ENCODE peak calls at places on chromosomes 2 and 18, in five cellular contexts. U is uterus, I is islet precursor cell, D is NCI-H748 treated with DMSO at 0.1 percent for 48 hours, Z is kidney. N is an unnamed sample.

GRCh38 chr2:208175843-208176160 is 12.4 kb upstream of the CRYGA start:
- DNase-seq in U (no peak), Z (no peak), I (no peak), D (no peak), N (no peak)

GRCh38 chr2:64853894-64854293 is 135.3 kb upstream of the SLC1A4 start:
- DNase-seq in D (no peak), U (no peak), Z (no peak), I (no peak), N (no peak)

GRCh38 chr2:239204876-239205468 is 195.8 kb downstream of the HDAC4 start:
- DNase-seq in Z (peak), I (peak), U (no peak), D (no peak), N (no peak)

GRCh38 chr2:98333922-98334321 is 12.3 kb upstream of the CNGA3 start:
- DNase-seq in Z (no peak), D (no peak), U (no peak), I (no peak), N (no peak)

GRCh38 chr2:183010112-183010511 is 28.1 kb downstream of the NCKAP1 start:
- DNase-seq in D (no peak), Z (no peak), I (peak), U (no peak), N (no peak)

GRCh38 chr18:59957957-59958356 is 58.2 kb downstream of the PMAIP1 start:
- DNase-seq in D (peak), Z (no peak), I (no peak), U (no peak), N (peak)

GRCh38 chr2:128369126-128369555 is 50.5 kb upstream of the HS6ST1 start:
- DNase-seq in U (peak), I (peak), Z (no peak), D (no peak), N (no peak)

GRCh38 chr2:136116813-136117390 is 1.0 kb downstream of the CXCR4 start:
- DNase-seq in U (no peak), D (no peak), I (no peak), Z (peak), N (no peak)

GRCh38 chr2:128420131-128420530 is 101.5 kb upstream of the HS6ST1 start:
- DNase-seq in Z (no peak), U (no peak), I (no peak), D (no peak), N (no peak)

GRCh38 chr2:21411796-21412195 is 288.0 kb downstream of the TDRD15 start:
- DNase-seq in Z (no peak), I (no peak), U (no peak), D (no peak), N (no peak)

GRCh38 chr2:79171348-79171958 is 11.9 kb upstream of the REG3A start:
- DNase-seq in Z (no peak), I (no peak), U (no peak), D (no peak), N (no peak)

GRCh38 chr2:226483143-226483542 is 316.5 kb downstream of the IRS1 start:
- DNase-seq in U (no peak), I (peak), Z (no peak), D (no peak), N (no peak)

GRCh38 chr2:23286765-23287155 is 98.2 kb upstream of the KLHL29 start:
- DNase-seq in Z (peak), D (no peak), U (peak), I (peak), N (no peak)

GRCh38 chr2:24825883-24826800 is 32.9 kb downstream of the CENPO start:
- DNase-seq in U (no peak), Z (peak), D (no peak), I (peak), N (no peak)

GRCh38 chr2:61173116-61173515 is 11.1 kb downstream of the C2orf74 start:
- DNase-seq in U (no peak), D (no peak), I (no peak), Z (no peak), N (no peak)

GRCh38 chr2:133660511-133660910 is 92.2 kb upstream of the NCKAP5 start:
- DNase-seq in U (no peak), D (no peak), I (no peak), Z (no peak), N (no peak)

GRCh38 chr2:8315766-8316165 is 366.1 kb upstream of the ID2 start:
- DNase-seq in I (peak), D (no peak), U (no peak), Z (no peak), N (no peak)

GRCh38 chr2:28801726-28802125 is 8.9 kb upstream of the SPDYA start:
- DNase-seq in I (no peak), D (no peak), U (no peak), Z (no peak), N (no peak)

GRCh38 chr2:127014630-127015029 is 92.3 kb downstream of the BIN1 start:
- DNase-seq in U (no peak), I (no peak), D (no peak), Z (no peak), N (no peak)

GRCh38 chr2:112181571-112182290 is 43.5 kb downstream of the FBLN7 start:
- DNase-seq in D (no peak), U (no peak), Z (no peak), I (peak), N (no peak)

GRCh38 chr18:6103758-6104157 is 208.4 kb upstream of the TMEM200C start:
- DNase-seq in U (no peak), Z (no peak), I (no peak), D (no peak), N (no peak)

GRCh38 chr18:32301976-32302743 is 112.3 kb downstream of the MEP1B start:
- DNase-seq in D (no peak), Z (no peak), U (no peak), I (no peak), N (no peak)

GRCh38 chr2:37829202-37829601 is 95.9 kb upstream of the RMDN2 start:
- DNase-seq in U (peak), I (no peak), D (no peak), Z (peak), N (no peak)

N was measured in NCI-H1930.